ENCODE peak calls at places on chromosomes 6 and 20, in four cellular contexts. B, Q, C and V are unnamed samples.
A peak's percentile ranks its signal among the peaks of the same experiment; 100 is the strongest.

GRCh38 chr6:88383183-88383582 is 217.0 kb upstream of the CNR1 start:
- DNase-seq in C (no peak), Q (no peak), B (no peak), V (no peak)

GRCh38 chr20:54662064-54662463 is 186.7 kb downstream of the DOK5 start:
- DNase-seq in B (no peak), C (no peak), Q (no peak), V (no peak)

GRCh38 chr6:139996253-139996834 is 621.9 kb upstream of the CITED2 start:
- DNase-seq in B (no peak), Q (no peak), C (no peak), V (no peak)

GRCh38 chr20:49043000-49043399 is 3.1 kb upstream of the CSE1L start:
- DNase-seq in Q (peak; percentile 94), C (no peak), B (no peak), V (no peak)

GRCh38 chr20:46816916-46817638 is 77.6 kb upstream of the EYA2 start:
- DNase-seq in C (no peak), B (no peak), Q (no peak), V (no peak)

GRCh38 chr20:24870876-24871275 is 78.2 kb upstream of the CST7 start:
- DNase-seq in B (no peak), Q (no peak), C (no peak), V (no peak)

GRCh38 chr6:167702241-167702827 is 124.4 kb upstream of the AFDN start:
- DNase-seq in Q (no peak), B (no peak), C (no peak), V (no peak)

GRCh38 chr20:47319517-47320252 is 36.8 kb downstream of the ZMYND8 start:
- DNase-seq in C (peak; percentile 71), B (peak; percentile 86), Q (peak; percentile 86), V (peak; percentile 58)

GRCh38 chr20:50237349-50237748 is 46.7 kb downstream of the CEBPB start:
- DNase-seq in B (no peak), C (no peak), Q (no peak), V (no peak)

GRCh38 chr20:8837396-8837795 is 231.5 kb upstream of the PLCB4 start:
- DNase-seq in B (no peak), C (peak; percentile 60), Q (no peak), V (peak; percentile 84)

GRCh38 chr6:106014930-106015329 is 71.2 kb upstream of the PRDM1 start:
- DNase-seq in Q (no peak), B (no peak), C (no peak), V (no peak)

GRCh38 chr20:49630396-49630951 is 62.5 kb upstream of the PTGIS start:
- DNase-seq in Q (no peak), B (no peak), C (no peak), V (no peak)

GRCh38 chr6:20056350-20056992 is 155.8 kb downstream of the MBOAT1 start:
- DNase-seq in Q (peak; percentile 74), B (peak; percentile 22), C (peak; percentile 65), V (peak; percentile 9)

GRCh38 chr6:162856885-162857284 is 129.1 kb downstream of the PACRG start:
- DNase-seq in C (peak; percentile 73), Q (no peak), B (peak; percentile 45), V (peak; percentile 38)

GRCh38 chr6:22764521-22764920 is 195.2 kb downstream of the HDGFL1 start:
- DNase-seq in C (no peak), Q (no peak), B (peak; percentile 45), V (no peak)

GRCh38 chr6:67112120-67112519 is 1405.1 kb upstream of the EYS start:
- DNase-seq in C (no peak), Q (no peak), B (no peak), V (no peak)

GRCh38 chr20:49610701-49611538 is 43.0 kb upstream of the PTGIS start:
- DNase-seq in B (peak; percentile 21), Q (peak; percentile 50), C (peak; percentile 88), V (no peak)

GRCh38 chr6:10416863-10417641 is 2.2 kb upstream of the TFAP2A start:
- DNase-seq in Q (no peak), C (no peak), B (no peak), V (no peak)

GRCh38 chr6:13327691-13328075 is 654 bp downstream of the TBC1D7 start:
- DNase-seq in B (no peak), Q (peak; percentile 33), C (no peak), V (no peak)

GRCh38 chr6:168526841-168527281 is 85.9 kb downstream of the SMOC2 start:
- DNase-seq in Q (peak; percentile 40), B (peak; percentile 25), C (no peak), V (no peak)

GRCh38 chr20:34887023-34887422 is 10.6 kb downstream of the ACSS2 start:
- DNase-seq in Q (no peak), C (no peak), B (no peak), V (no peak)